ENCODE peak calls at places on chromosomes 4 and X, in eight cellular contexts. Q is OCI-M1, U is AG08395, W is NCI-H774, B is psoas muscle, G is hypothalamus, V is GM19239, F is HCT116. X is an unnamed sample.

GRCh38 chrX:112694811-112695210 is 15.1 kb upstream of the LHFPL1 start:
- DNase-seq in F (no peak), U (no peak), G (no peak), B (no peak), W (no peak), V (no peak), Q (no peak), X (no peak)

GRCh38 chr4:103718993-103719319 is 829 bp downstream of the TACR3 start:
- DNase-seq in W (no peak), Q (no peak), U (no peak), B (no peak), V (no peak), G (peak), F (no peak), X (no peak)

GRCh38 chr4:65653740-65654361 is 16.4 kb downstream of the EPHA5 start:
- DNase-seq in F (no peak), G (no peak), U (no peak), B (no peak), W (no peak), V (no peak), Q (no peak), X (no peak)

GRCh38 chr4:38871593-38871992 is 4.0 kb downstream of the FAM114A1 start:
- DNase-seq in W (no peak), V (no peak), B (no peak), G (no peak), U (no peak), F (no peak), Q (no peak), X (no peak)

GRCh38 chrX:133587071-133587470 is 171.8 kb upstream of the GPC4 start:
- DNase-seq in W (no peak), U (no peak), Q (no peak), V (no peak), B (no peak), F (no peak), G (no peak), X (no peak)

GRCh38 chrX:16788477-16788876 is 2.2 kb downstream of the TXLNG start:
- DNase-seq in W (no peak), F (no peak), G (no peak), U (no peak), V (no peak), B (peak), Q (no peak), X (no peak)

GRCh38 chr4:38371391-38371851 is 292.6 kb upstream of the KLF3 start:
- DNase-seq in F (no peak), U (peak), W (no peak), Q (no peak), B (no peak), G (no peak), V (no peak), X (peak)

GRCh38 chr4:77078401-77078800 is 2.6 kb upstream of the CCNI start:
- DNase-seq in F (no peak), Q (no peak), V (no peak), W (no peak), B (no peak), U (no peak), G (no peak), X (no peak)

GRCh38 chr4:11805837-11806236 is 377.1 kb upstream of the HS3ST1 start:
- DNase-seq in U (no peak), B (no peak), W (no peak), V (no peak), G (no peak), Q (peak), F (peak), X (peak)

GRCh38 chr4:140358281-140358680 is 15.2 kb upstream of the SCOC start:
- DNase-seq in B (no peak), W (no peak), U (no peak), F (no peak), V (no peak), Q (peak), G (no peak), X (no peak)

GRCh38 chr4:156970501-156971167 is 965 bp downstream of the PDGFC start:
- DNase-seq in Q (peak), V (no peak), G (peak), B (peak), W (no peak), F (no peak), U (peak), X (no peak)

GRCh38 chrX:29671426-29671825 is 543.9 kb upstream of the MAGEB2 start:
- DNase-seq in U (no peak), F (no peak), G (no peak), Q (no peak), V (no peak), B (no peak), W (no peak), X (no peak)

GRCh38 chr4:61162116-61162515 is 38.0 kb upstream of the ADGRL3 start:
- DNase-seq in U (no peak), Q (no peak), V (no peak), B (no peak), W (no peak), F (no peak), G (no peak), X (no peak)

X was measured in NCI-H2081.